ENCODE peak calls at places on chromosomes 13 and 19, in six cellular contexts. One of them, this sample, is unnamed. For H3K9me3, the result is how much of the 10 kb centered on the place peaks cover.

GRCh38 chr13:112879283-112879833 is 89.7 kb upstream of the MCF2L start:
- DNase-seq in CD4-positive, CD25-positive, alpha-beta regulatory T cell: no peak
- DNase-seq in SK-N-SH: no peak
- DNase-seq in spleen: peak
- DNase-seq in mesenchymal stem cell: peak
- DNase-seq in CD8-positive, alpha-beta T cell: no peak
- DNase-seq in this sample: no peak

GRCh38 chr19:6772028-6772865 is at the start of gene VAV1:
- DNase-seq in mesenchymal stem cell: no peak
- DNase-seq in spleen: peak
- DNase-seq in CD4-positive, CD25-positive, alpha-beta regulatory T cell: peak
- DNase-seq in CD8-positive, alpha-beta T cell: peak
- DNase-seq in SK-N-SH: peak
- DNase-seq in this sample: peak

GRCh38 chr19:43444531-43445340 is 20.7 kb downstream of the LYPD3 start:
- DNase-seq in CD8-positive, alpha-beta T cell: no peak
- DNase-seq in SK-N-SH: no peak
- DNase-seq in spleen: peak
- DNase-seq in CD4-positive, CD25-positive, alpha-beta regulatory T cell: no peak
- DNase-seq in mesenchymal stem cell: no peak
- DNase-seq in this sample: no peak

GRCh38 chr13:90311929-90312328 is 1035.6 kb upstream of the MIR17HG start:
- DNase-seq in SK-N-SH: no peak
- DNase-seq in spleen: no peak
- DNase-seq in CD8-positive, alpha-beta T cell: no peak
- DNase-seq in mesenchymal stem cell: no peak
- DNase-seq in CD4-positive, CD25-positive, alpha-beta regulatory T cell: no peak
- DNase-seq in this sample: no peak

GRCh38 chr13:51518847-51519246 is 65.4 kb upstream of the WDFY2 start:
- DNase-seq in SK-N-SH: no peak
- DNase-seq in mesenchymal stem cell: no peak
- DNase-seq in CD8-positive, alpha-beta T cell: no peak
- DNase-seq in spleen: no peak
- DNase-seq in CD4-positive, CD25-positive, alpha-beta regulatory T cell: no peak
- DNase-seq in this sample: no peak

GRCh38 chr19:41219924-41220567 is 1.0 kb downstream of the AXL start:
- DNase-seq in SK-N-SH: no peak
- DNase-seq in CD4-positive, CD25-positive, alpha-beta regulatory T cell: no peak
- DNase-seq in spleen: no peak
- DNase-seq in CD8-positive, alpha-beta T cell: no peak
- DNase-seq in mesenchymal stem cell: peak
- DNase-seq in this sample: no peak

GRCh38 chr19:43589277-43589676 is 6.7 kb downstream of the IRGQ start:
- DNase-seq in CD4-positive, CD25-positive, alpha-beta regulatory T cell: no peak
- DNase-seq in mesenchymal stem cell: no peak
- DNase-seq in SK-N-SH: no peak
- DNase-seq in spleen: no peak
- DNase-seq in CD8-positive, alpha-beta T cell: no peak
- DNase-seq in this sample: no peak

GRCh38 chr19:47512183-47512947 is 2.5 kb downstream of the NAPA start:
- DNase-seq in mesenchymal stem cell: peak
- DNase-seq in spleen: no peak
- DNase-seq in SK-N-SH: no peak
- DNase-seq in CD8-positive, alpha-beta T cell: no peak
- DNase-seq in CD4-positive, CD25-positive, alpha-beta regulatory T cell: no peak
- DNase-seq in this sample: no peak

GRCh38 chr13:52104624-52105023 is 24.2 kb downstream of the NEK5 start:
- DNase-seq in CD8-positive, alpha-beta T cell: no peak
- DNase-seq in CD4-positive, CD25-positive, alpha-beta regulatory T cell: no peak
- DNase-seq in spleen: no peak
- DNase-seq in mesenchymal stem cell: no peak
- DNase-seq in SK-N-SH: no peak
- DNase-seq in this sample: no peak

GRCh38 chr19:2619076-2619475 is 83.4 kb downstream of the GNG7 start:
- DNase-seq in CD4-positive, CD25-positive, alpha-beta regulatory T cell: no peak
- DNase-seq in SK-N-SH: no peak
- DNase-seq in spleen: no peak
- DNase-seq in CD8-positive, alpha-beta T cell: no peak
- DNase-seq in mesenchymal stem cell: no peak
- DNase-seq in this sample: no peak

GRCh38 chr19:401836-402535 is 7.0 kb downstream of the C2CD4C start:
- DNase-seq in spleen: peak
- DNase-seq in SK-N-SH: peak
- DNase-seq in CD8-positive, alpha-beta T cell: no peak
- DNase-seq in mesenchymal stem cell: no peak
- DNase-seq in CD4-positive, CD25-positive, alpha-beta regulatory T cell: no peak
- DNase-seq in this sample: no peak

GRCh38 chr13:31174018-31174417 is 12.3 kb upstream of the HSPH1 start:
- DNase-seq in CD4-positive, CD25-positive, alpha-beta regulatory T cell: no peak
- DNase-seq in spleen: no peak
- DNase-seq in CD8-positive, alpha-beta T cell: no peak
- DNase-seq in SK-N-SH: no peak
- DNase-seq in mesenchymal stem cell: peak
- DNase-seq in this sample: no peak

GRCh38 chr19:4575267-4575793 is 15.8 kb upstream of the SEMA6B start:
- DNase-seq in CD8-positive, alpha-beta T cell: no peak
- DNase-seq in SK-N-SH: peak
- DNase-seq in spleen: no peak
- DNase-seq in mesenchymal stem cell: peak
- DNase-seq in CD4-positive, CD25-positive, alpha-beta regulatory T cell: no peak
- DNase-seq in this sample: no peak

GRCh38 chr13:69935043-69935442 is 172.6 kb upstream of the ATXN8OS start:
- DNase-seq in CD8-positive, alpha-beta T cell: no peak
- DNase-seq in mesenchymal stem cell: peak
- DNase-seq in CD4-positive, CD25-positive, alpha-beta regulatory T cell: no peak
- DNase-seq in spleen: no peak
- DNase-seq in SK-N-SH: peak
- DNase-seq in this sample: no peak

GRCh38 chr19:44071824-44072542 is at the start of gene ZNF284:
- DNase-seq in mesenchymal stem cell: peak
- DNase-seq in CD4-positive, CD25-positive, alpha-beta regulatory T cell: peak
- DNase-seq in CD8-positive, alpha-beta T cell: peak
- DNase-seq in SK-N-SH: peak
- DNase-seq in spleen: peak
- DNase-seq in this sample: peak

GRCh38 chr13:104809483-104809882 is 1726.0 kb downstream of the EFNB2 start:
- DNase-seq in CD4-positive, CD25-positive, alpha-beta regulatory T cell: no peak
- DNase-seq in CD8-positive, alpha-beta T cell: no peak
- DNase-seq in SK-N-SH: no peak
- DNase-seq in spleen: no peak
- DNase-seq in mesenchymal stem cell: peak
- DNase-seq in this sample: no peak

GRCh38 chr19:28497137-28497536 is 715.8 kb downstream of the UQCRFS1 start:
- DNase-seq in spleen: peak
- DNase-seq in mesenchymal stem cell: no peak
- DNase-seq in CD4-positive, CD25-positive, alpha-beta regulatory T cell: no peak
- DNase-seq in SK-N-SH: no peak
- DNase-seq in CD8-positive, alpha-beta T cell: no peak
- DNase-seq in this sample: no peak

GRCh38 chr13:29511980-29512379 is 83.5 kb downstream of the SLC7A1 start:
- DNase-seq in mesenchymal stem cell: no peak
- DNase-seq in CD8-positive, alpha-beta T cell: no peak
- DNase-seq in SK-N-SH: no peak
- DNase-seq in spleen: no peak
- DNase-seq in CD4-positive, CD25-positive, alpha-beta regulatory T cell: no peak
- DNase-seq in this sample: no peak

GRCh38 chr19:19464339-19465098 is 50.8 kb downstream of the TSSK6 start:
- DNase-seq in mesenchymal stem cell: peak
- DNase-seq in SK-N-SH: no peak
- DNase-seq in spleen: no peak
- DNase-seq in CD4-positive, CD25-positive, alpha-beta regulatory T cell: no peak
- DNase-seq in CD8-positive, alpha-beta T cell: no peak
- DNase-seq in this sample: no peak

GRCh38 chr19:15252398-15253018 is 20.3 kb upstream of the EPHX3 start:
- DNase-seq in CD4-positive, CD25-positive, alpha-beta regulatory T cell: no peak
- DNase-seq in mesenchymal stem cell: no peak
- DNase-seq in CD8-positive, alpha-beta T cell: no peak
- DNase-seq in spleen: no peak
- DNase-seq in SK-N-SH: no peak
- DNase-seq in this sample: no peak

GRCh38 chr19:14381689-14382474 is 638 bp downstream of the ADGRE5 start:
- DNase-seq in SK-N-SH: no peak
- DNase-seq in CD8-positive, alpha-beta T cell: peak
- DNase-seq in spleen: peak
- DNase-seq in mesenchymal stem cell: peak
- DNase-seq in CD4-positive, CD25-positive, alpha-beta regulatory T cell: peak
- DNase-seq in this sample: peak

GRCh38 chr13:94520001-94520400 is 40.5 kb upstream of the DCT start:
- DNase-seq in spleen: no peak
- DNase-seq in mesenchymal stem cell: no peak
- DNase-seq in CD4-positive, CD25-positive, alpha-beta regulatory T cell: no peak
- DNase-seq in CD8-positive, alpha-beta T cell: no peak
- DNase-seq in SK-N-SH: no peak
- DNase-seq in this sample: no peak

GRCh38 chr19:7159105-7159933 is 89.8 kb downstream of the ZNF557 start:
- DNase-seq in CD4-positive, CD25-positive, alpha-beta regulatory T cell: no peak
- DNase-seq in CD8-positive, alpha-beta T cell: no peak
- DNase-seq in spleen: no peak
- DNase-seq in SK-N-SH: no peak
- DNase-seq in mesenchymal stem cell: peak
- DNase-seq in this sample: no peak

GRCh38 chr13:46685006-46685730 is 111.8 kb downstream of the ESD start:
- DNase-seq in SK-N-SH: no peak
- DNase-seq in spleen: no peak
- DNase-seq in CD8-positive, alpha-beta T cell: no peak
- DNase-seq in mesenchymal stem cell: peak
- DNase-seq in CD4-positive, CD25-positive, alpha-beta regulatory T cell: no peak
- DNase-seq in this sample: no peak

GRCh38 chr19:38711726-38712153 is 32.5 kb downstream of the CAPN12 start:
- DNase-seq in CD4-positive, CD25-positive, alpha-beta regulatory T cell: no peak
- DNase-seq in spleen: no peak
- DNase-seq in mesenchymal stem cell: peak
- DNase-seq in SK-N-SH: no peak
- DNase-seq in CD8-positive, alpha-beta T cell: no peak
- DNase-seq in this sample: no peak

GRCh38 chr13:95403349-95404140 is 102.3 kb upstream of the ABCC4 start:
- DNase-seq in SK-N-SH: no peak
- DNase-seq in CD8-positive, alpha-beta T cell: no peak
- DNase-seq in spleen: no peak
- DNase-seq in CD4-positive, CD25-positive, alpha-beta regulatory T cell: no peak
- DNase-seq in mesenchymal stem cell: peak
- DNase-seq in this sample: no peak

DNA sequence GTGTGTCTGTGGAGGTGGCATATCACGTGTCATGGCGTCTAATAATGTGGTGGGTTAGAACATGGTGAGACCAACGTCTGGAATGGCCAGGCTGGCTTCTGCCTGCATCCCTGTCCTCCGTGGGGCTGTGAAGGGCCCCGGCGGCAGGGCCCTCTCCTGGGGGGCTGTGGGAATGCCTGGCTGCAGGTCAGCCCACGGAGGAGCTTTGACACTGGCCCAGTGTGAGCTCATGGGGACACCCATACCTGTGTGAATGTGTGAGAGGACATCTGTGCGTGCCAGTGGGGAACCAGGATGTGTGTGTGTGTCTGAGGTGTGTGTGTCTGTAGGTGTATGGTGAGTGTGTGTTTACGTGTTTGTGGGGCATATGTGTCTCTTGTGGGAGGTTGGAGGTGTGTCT is 300.1 kb downstream of the TEX29 start:
- DNase-seq in mesenchymal stem cell: no peak
- DNase-seq in spleen: no peak
- DNase-seq in CD8-positive, alpha-beta T cell: no peak
- DNase-seq in SK-N-SH: no peak
- DNase-seq in CD4-positive, CD25-positive, alpha-beta regulatory T cell: no peak
- DNase-seq in this sample: no peak
- H3K9me3 ChIP-seq in mesenchymal stem cell: under half
- H3K9me3 ChIP-seq in spleen: under half
- H3K9me3 ChIP-seq in CD8-positive, alpha-beta T cell: under half
- H3K9me3 ChIP-seq in SK-N-SH: under half
- H3K9me3 ChIP-seq in CD4-positive, CD25-positive, alpha-beta regulatory T cell: under half
- H3K9me3 ChIP-seq in this sample: under half

DNA sequence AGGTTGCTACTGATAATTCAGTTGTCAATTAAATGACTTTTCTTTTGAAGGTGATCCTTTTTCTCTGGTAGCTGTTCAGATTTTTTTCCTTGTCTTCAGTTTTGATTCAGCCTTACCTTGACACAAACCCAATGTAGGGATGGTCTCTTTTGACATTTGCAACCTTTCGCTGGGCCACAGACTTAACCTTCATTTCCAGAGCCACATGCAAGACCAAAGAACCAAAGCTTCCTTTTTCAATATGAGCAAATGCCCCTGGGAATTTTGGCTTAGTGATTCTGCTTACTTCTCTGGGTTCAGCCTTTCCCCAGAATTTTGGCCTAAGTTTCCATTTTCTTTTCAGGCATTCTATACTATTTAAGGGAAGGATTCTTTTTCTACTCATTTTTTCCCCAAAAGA is 19.6 kb downstream of the SIGLEC5 start:
- DNase-seq in mesenchymal stem cell: no peak
- DNase-seq in spleen: no peak
- DNase-seq in CD8-positive, alpha-beta T cell: no peak
- DNase-seq in CD4-positive, CD25-positive, alpha-beta regulatory T cell: no peak
- DNase-seq in SK-N-SH: no peak
- DNase-seq in this sample: no peak
- H3K9me3 ChIP-seq in mesenchymal stem cell: under half
- H3K9me3 ChIP-seq in spleen: under half
- H3K9me3 ChIP-seq in CD8-positive, alpha-beta T cell: under half
- H3K9me3 ChIP-seq in CD4-positive, CD25-positive, alpha-beta regulatory T cell: under half
- H3K9me3 ChIP-seq in SK-N-SH: under half
- H3K9me3 ChIP-seq in this sample: under half

GRCh38 chr19:36963262-36963661 is 47.1 kb downstream of the ZNF568 start:
- DNase-seq in CD8-positive, alpha-beta T cell: no peak
- DNase-seq in spleen: no peak
- DNase-seq in mesenchymal stem cell: no peak
- DNase-seq in CD4-positive, CD25-positive, alpha-beta regulatory T cell: no peak
- DNase-seq in SK-N-SH: peak
- DNase-seq in this sample: no peak

DNA sequence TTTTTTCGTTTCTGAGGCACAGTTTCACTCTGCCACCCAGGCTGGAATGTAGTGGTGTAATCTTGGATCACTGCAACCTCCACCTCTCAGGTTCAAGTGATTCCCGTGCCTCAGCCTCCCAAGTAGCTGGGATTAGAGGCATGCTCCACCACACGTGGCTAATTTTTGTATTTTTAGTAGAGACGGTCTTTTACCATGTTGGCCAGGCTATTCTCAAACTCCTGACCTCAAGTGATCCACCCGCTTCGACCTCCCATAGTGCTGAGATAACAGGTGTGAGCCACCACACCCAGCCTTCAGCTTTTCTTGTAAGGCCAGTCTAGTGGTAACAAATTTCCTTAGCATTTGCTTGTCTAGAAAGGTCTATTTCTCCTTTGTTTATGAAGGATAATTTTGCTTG is 46.2 kb downstream of the ZNF568 start:
- DNase-seq in SK-N-SH: no peak
- DNase-seq in CD8-positive, alpha-beta T cell: no peak
- DNase-seq in mesenchymal stem cell: no peak
- DNase-seq in spleen: no peak
- DNase-seq in CD4-positive, CD25-positive, alpha-beta regulatory T cell: no peak
- DNase-seq in this sample: no peak
- H3K9me3 ChIP-seq in SK-N-SH: under half
- H3K9me3 ChIP-seq in CD8-positive, alpha-beta T cell: under half
- H3K9me3 ChIP-seq in mesenchymal stem cell: half or more
- H3K9me3 ChIP-seq in spleen: half or more
- H3K9me3 ChIP-seq in CD4-positive, CD25-positive, alpha-beta regulatory T cell: under half
- H3K9me3 ChIP-seq in this sample: under half

DNA sequence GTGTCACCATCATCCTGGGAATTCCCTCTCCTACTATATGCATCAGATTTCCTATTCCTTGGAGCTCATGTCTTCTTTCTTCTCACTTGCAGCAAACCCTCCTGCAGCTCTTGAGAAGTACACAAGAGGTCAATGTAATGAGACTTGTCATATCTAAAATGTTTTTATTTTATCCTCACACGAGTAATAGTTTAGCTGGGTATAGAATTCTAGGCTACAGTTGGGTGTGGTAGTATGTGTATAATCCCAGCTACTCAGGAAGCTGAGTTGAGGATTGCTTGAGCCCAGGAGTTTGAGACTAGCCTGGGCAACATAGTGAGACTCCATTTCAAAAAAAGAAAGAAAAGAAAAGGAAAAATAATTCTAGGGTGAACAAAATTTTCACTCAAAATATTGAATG is 24.4 kb downstream of the EEF1AKMT1 start:
- DNase-seq in CD8-positive, alpha-beta T cell: no peak
- DNase-seq in SK-N-SH: no peak
- DNase-seq in spleen: no peak
- DNase-seq in mesenchymal stem cell: no peak
- DNase-seq in CD4-positive, CD25-positive, alpha-beta regulatory T cell: no peak
- DNase-seq in this sample: no peak
- H3K9me3 ChIP-seq in CD8-positive, alpha-beta T cell: under half
- H3K9me3 ChIP-seq in SK-N-SH: under half
- H3K9me3 ChIP-seq in spleen: half or more
- H3K9me3 ChIP-seq in mesenchymal stem cell: under half
- H3K9me3 ChIP-seq in CD4-positive, CD25-positive, alpha-beta regulatory T cell: under half
- H3K9me3 ChIP-seq in this sample: under half

This sample was measured in T-helper 17 cell.